ENCODE peak calls at places on chromosome X, in nine cellular contexts. One of them, this sample, is unnamed.

GRCh38 chrX:136304493-136304892 is 3.7 kb downstream of the ADGRG4 start:
- DNase-seq in AG09309: no peak
- DNase-seq in fibroblast of lung: no peak
- DNase-seq in activated T-helper 1 cell treated with anti-CD3 and anti-CD28 coated beads, Interleukin-12 subunit alpha, Interleukin-12 subunit beta, Interleukin-2, Interleukin-4 antibody, amounts not matched to agents 30 ng/mL and 10 ng/mL and 1 ng/mL, durations not matched to agents 14 hours and 24 hours and 36 hours: no peak
- DNase-seq in choroid plexus epithelial cell: peak; percentile 1
- DNase-seq in foreskin fibroblast: no peak
- DNase-seq in fibroblast of mammary gland: no peak
- DNase-seq in GDM1: no peak
- DNase-seq in osteocyte: no peak
- DNase-seq in this sample: no peak

GRCh38 chrX:97021680-97022079 is 138.0 kb downstream of the RPA4 start:
- DNase-seq in AG09309: no peak
- DNase-seq in fibroblast of lung: peak; percentile 17
- DNase-seq in activated T-helper 1 cell treated with anti-CD3 and anti-CD28 coated beads, Interleukin-12 subunit alpha, Interleukin-12 subunit beta, Interleukin-2, Interleukin-4 antibody, amounts not matched to agents 30 ng/mL and 10 ng/mL and 1 ng/mL, durations not matched to agents 14 hours and 24 hours and 36 hours: no peak
- DNase-seq in choroid plexus epithelial cell: peak; percentile 54
- DNase-seq in foreskin fibroblast: no peak
- DNase-seq in fibroblast of mammary gland: peak; percentile 10
- DNase-seq in GDM1: no peak
- DNase-seq in osteocyte: no peak
- DNase-seq in this sample: peak; percentile 3

GRCh38 chrX:69186651-69187050 is 21.4 kb upstream of the PJA1 start:
- DNase-seq in AG09309: no peak
- DNase-seq in fibroblast of lung: no peak
- DNase-seq in activated T-helper 1 cell treated with anti-CD3 and anti-CD28 coated beads, Interleukin-12 subunit alpha, Interleukin-12 subunit beta, Interleukin-2, Interleukin-4 antibody, amounts not matched to agents 30 ng/mL and 10 ng/mL and 1 ng/mL, durations not matched to agents 14 hours and 24 hours and 36 hours: no peak
- DNase-seq in choroid plexus epithelial cell: no peak
- DNase-seq in foreskin fibroblast: no peak
- DNase-seq in fibroblast of mammary gland: no peak
- DNase-seq in GDM1: no peak
- DNase-seq in osteocyte: peak; percentile 69
- DNase-seq in this sample: no peak

GRCh38 chrX:145735036-145735435 is 82.6 kb upstream of the SLITRK2 start:
- DNase-seq in AG09309: no peak
- DNase-seq in fibroblast of lung: peak; percentile 57
- DNase-seq in activated T-helper 1 cell treated with anti-CD3 and anti-CD28 coated beads, Interleukin-12 subunit alpha, Interleukin-12 subunit beta, Interleukin-2, Interleukin-4 antibody, amounts not matched to agents 30 ng/mL and 10 ng/mL and 1 ng/mL, durations not matched to agents 14 hours and 24 hours and 36 hours: no peak
- DNase-seq in choroid plexus epithelial cell: peak; percentile 0
- DNase-seq in foreskin fibroblast: no peak
- DNase-seq in fibroblast of mammary gland: peak; percentile 53
- DNase-seq in GDM1: no peak
- DNase-seq in osteocyte: no peak
- DNase-seq in this sample: no peak

GRCh38 chrX:109732319-109732779 is 708 bp downstream of the ACSL4 start:
- DNase-seq in AG09309: no peak
- DNase-seq in fibroblast of lung: peak; percentile 42
- DNase-seq in activated T-helper 1 cell treated with anti-CD3 and anti-CD28 coated beads, Interleukin-12 subunit alpha, Interleukin-12 subunit beta, Interleukin-2, Interleukin-4 antibody, amounts not matched to agents 30 ng/mL and 10 ng/mL and 1 ng/mL, durations not matched to agents 14 hours and 24 hours and 36 hours: peak; percentile 3
- DNase-seq in choroid plexus epithelial cell: peak; percentile 70
- DNase-seq in foreskin fibroblast: peak; percentile 39
- DNase-seq in fibroblast of mammary gland: peak; percentile 60
- DNase-seq in GDM1: no peak
- DNase-seq in osteocyte: no peak
- DNase-seq in this sample: peak; percentile 69

GRCh38 chrX:23554304-23554703 is 113.0 kb upstream of the PRDX4 start:
- DNase-seq in AG09309: peak; percentile 7
- DNase-seq in fibroblast of lung: peak; percentile 76
- DNase-seq in activated T-helper 1 cell treated with anti-CD3 and anti-CD28 coated beads, Interleukin-12 subunit alpha, Interleukin-12 subunit beta, Interleukin-2, Interleukin-4 antibody, amounts not matched to agents 30 ng/mL and 10 ng/mL and 1 ng/mL, durations not matched to agents 14 hours and 24 hours and 36 hours: no peak
- DNase-seq in choroid plexus epithelial cell: peak; percentile 75
- DNase-seq in foreskin fibroblast: peak; percentile 7
- DNase-seq in fibroblast of mammary gland: peak; percentile 56
- DNase-seq in GDM1: no peak
- DNase-seq in osteocyte: no peak
- DNase-seq in this sample: peak; percentile 46

GRCh38 chrX:154027003-154027402 is 7.3 kb upstream of the IRAK1 start:
- DNase-seq in AG09309: no peak
- DNase-seq in fibroblast of lung: no peak
- DNase-seq in activated T-helper 1 cell treated with anti-CD3 and anti-CD28 coated beads, Interleukin-12 subunit alpha, Interleukin-12 subunit beta, Interleukin-2, Interleukin-4 antibody, amounts not matched to agents 30 ng/mL and 10 ng/mL and 1 ng/mL, durations not matched to agents 14 hours and 24 hours and 36 hours: no peak
- DNase-seq in choroid plexus epithelial cell: no peak
- DNase-seq in foreskin fibroblast: no peak
- DNase-seq in fibroblast of mammary gland: no peak
- DNase-seq in GDM1: no peak
- DNase-seq in osteocyte: no peak
- DNase-seq in this sample: no peak

GRCh38 chrX:35406386-35406785 is 391.8 kb upstream of the MAGEB16 start:
- DNase-seq in AG09309: no peak
- DNase-seq in fibroblast of lung: no peak
- DNase-seq in activated T-helper 1 cell treated with anti-CD3 and anti-CD28 coated beads, Interleukin-12 subunit alpha, Interleukin-12 subunit beta, Interleukin-2, Interleukin-4 antibody, amounts not matched to agents 30 ng/mL and 10 ng/mL and 1 ng/mL, durations not matched to agents 14 hours and 24 hours and 36 hours: no peak
- DNase-seq in choroid plexus epithelial cell: no peak
- DNase-seq in foreskin fibroblast: no peak
- DNase-seq in fibroblast of mammary gland: no peak
- DNase-seq in GDM1: no peak
- DNase-seq in osteocyte: no peak
- DNase-seq in this sample: no peak

GRCh38 chrX:111100191-111100590 is 4.2 kb downstream of the PAK3 start:
- DNase-seq in AG09309: no peak
- DNase-seq in fibroblast of lung: peak; percentile 23
- DNase-seq in activated T-helper 1 cell treated with anti-CD3 and anti-CD28 coated beads, Interleukin-12 subunit alpha, Interleukin-12 subunit beta, Interleukin-2, Interleukin-4 antibody, amounts not matched to agents 30 ng/mL and 10 ng/mL and 1 ng/mL, durations not matched to agents 14 hours and 24 hours and 36 hours: no peak
- DNase-seq in choroid plexus epithelial cell: peak; percentile 7
- DNase-seq in foreskin fibroblast: peak; percentile 6
- DNase-seq in fibroblast of mammary gland: peak; percentile 41
- DNase-seq in GDM1: no peak
- DNase-seq in osteocyte: no peak
- DNase-seq in this sample: peak; percentile 65

GRCh38 chrX:96540111-96540631 is 144.5 kb upstream of the DIAPH2 start:
- DNase-seq in AG09309: no peak
- DNase-seq in fibroblast of lung: no peak
- DNase-seq in activated T-helper 1 cell treated with anti-CD3 and anti-CD28 coated beads, Interleukin-12 subunit alpha, Interleukin-12 subunit beta, Interleukin-2, Interleukin-4 antibody, amounts not matched to agents 30 ng/mL and 10 ng/mL and 1 ng/mL, durations not matched to agents 14 hours and 24 hours and 36 hours: no peak
- DNase-seq in choroid plexus epithelial cell: no peak
- DNase-seq in foreskin fibroblast: no peak
- DNase-seq in fibroblast of mammary gland: no peak
- DNase-seq in GDM1: peak; percentile 19
- DNase-seq in osteocyte: no peak
- DNase-seq in this sample: no peak

GRCh38 chrX:7261672-7262332 is 113.8 kb upstream of the PUDP start:
- DNase-seq in AG09309: no peak
- DNase-seq in fibroblast of lung: no peak
- DNase-seq in activated T-helper 1 cell treated with anti-CD3 and anti-CD28 coated beads, Interleukin-12 subunit alpha, Interleukin-12 subunit beta, Interleukin-2, Interleukin-4 antibody, amounts not matched to agents 30 ng/mL and 10 ng/mL and 1 ng/mL, durations not matched to agents 14 hours and 24 hours and 36 hours: no peak
- DNase-seq in choroid plexus epithelial cell: no peak
- DNase-seq in foreskin fibroblast: no peak
- DNase-seq in fibroblast of mammary gland: no peak
- DNase-seq in GDM1: no peak
- DNase-seq in osteocyte: no peak
- DNase-seq in this sample: no peak

GRCh38 chrX:24063488-24063887 is 8.7 kb downstream of the EIF2S3 start:
- DNase-seq in AG09309: no peak
- DNase-seq in fibroblast of lung: no peak
- DNase-seq in activated T-helper 1 cell treated with anti-CD3 and anti-CD28 coated beads, Interleukin-12 subunit alpha, Interleukin-12 subunit beta, Interleukin-2, Interleukin-4 antibody, amounts not matched to agents 30 ng/mL and 10 ng/mL and 1 ng/mL, durations not matched to agents 14 hours and 24 hours and 36 hours: no peak
- DNase-seq in choroid plexus epithelial cell: no peak
- DNase-seq in foreskin fibroblast: no peak
- DNase-seq in fibroblast of mammary gland: no peak
- DNase-seq in GDM1: no peak
- DNase-seq in osteocyte: peak; percentile 23
- DNase-seq in this sample: no peak

GRCh38 chrX:7399373-7399772 is 251.4 kb upstream of the PUDP start:
- DNase-seq in AG09309: no peak
- DNase-seq in fibroblast of lung: no peak
- DNase-seq in activated T-helper 1 cell treated with anti-CD3 and anti-CD28 coated beads, Interleukin-12 subunit alpha, Interleukin-12 subunit beta, Interleukin-2, Interleukin-4 antibody, amounts not matched to agents 30 ng/mL and 10 ng/mL and 1 ng/mL, durations not matched to agents 14 hours and 24 hours and 36 hours: no peak
- DNase-seq in choroid plexus epithelial cell: no peak
- DNase-seq in foreskin fibroblast: no peak
- DNase-seq in fibroblast of mammary gland: no peak
- DNase-seq in GDM1: no peak
- DNase-seq in osteocyte: no peak
- DNase-seq in this sample: no peak

GRCh38 chrX:2705036-2705435 is 13.9 kb downstream of the CD99 start:
- DNase-seq in AG09309: no peak
- DNase-seq in fibroblast of lung: peak; percentile 31
- DNase-seq in activated T-helper 1 cell treated with anti-CD3 and anti-CD28 coated beads, Interleukin-12 subunit alpha, Interleukin-12 subunit beta, Interleukin-2, Interleukin-4 antibody, amounts not matched to agents 30 ng/mL and 10 ng/mL and 1 ng/mL, durations not matched to agents 14 hours and 24 hours and 36 hours: no peak
- DNase-seq in choroid plexus epithelial cell: peak; percentile 49
- DNase-seq in foreskin fibroblast: peak; percentile 62
- DNase-seq in fibroblast of mammary gland: peak; percentile 50
- DNase-seq in GDM1: no peak
- DNase-seq in osteocyte: no peak
- DNase-seq in this sample: no peak

GRCh38 chrX:323721-324628 is 5.4 kb upstream of the GTPBP6 start:
- DNase-seq in AG09309: no peak
- DNase-seq in fibroblast of lung: peak; percentile 62
- DNase-seq in activated T-helper 1 cell treated with anti-CD3 and anti-CD28 coated beads, Interleukin-12 subunit alpha, Interleukin-12 subunit beta, Interleukin-2, Interleukin-4 antibody, amounts not matched to agents 30 ng/mL and 10 ng/mL and 1 ng/mL, durations not matched to agents 14 hours and 24 hours and 36 hours: no peak
- DNase-seq in choroid plexus epithelial cell: peak; percentile 89
- DNase-seq in foreskin fibroblast: peak; percentile 29
- DNase-seq in fibroblast of mammary gland: peak; percentile 52
- DNase-seq in GDM1: no peak
- DNase-seq in osteocyte: no peak
- DNase-seq in this sample: peak; percentile 68

GRCh38 chrX:139889760-139890159 is 43.1 kb downstream of the ATP11C start:
- DNase-seq in AG09309: no peak
- DNase-seq in fibroblast of lung: peak; percentile 18
- DNase-seq in activated T-helper 1 cell treated with anti-CD3 and anti-CD28 coated beads, Interleukin-12 subunit alpha, Interleukin-12 subunit beta, Interleukin-2, Interleukin-4 antibody, amounts not matched to agents 30 ng/mL and 10 ng/mL and 1 ng/mL, durations not matched to agents 14 hours and 24 hours and 36 hours: no peak
- DNase-seq in choroid plexus epithelial cell: peak; percentile 42
- DNase-seq in foreskin fibroblast: no peak
- DNase-seq in fibroblast of mammary gland: peak; percentile 33
- DNase-seq in GDM1: no peak
- DNase-seq in osteocyte: no peak
- DNase-seq in this sample: peak; percentile 61

GRCh38 chrX:41828821-41829220 is 94.5 kb downstream of the CASK start:
- DNase-seq in AG09309: no peak
- DNase-seq in fibroblast of lung: no peak
- DNase-seq in activated T-helper 1 cell treated with anti-CD3 and anti-CD28 coated beads, Interleukin-12 subunit alpha, Interleukin-12 subunit beta, Interleukin-2, Interleukin-4 antibody, amounts not matched to agents 30 ng/mL and 10 ng/mL and 1 ng/mL, durations not matched to agents 14 hours and 24 hours and 36 hours: no peak
- DNase-seq in choroid plexus epithelial cell: no peak
- DNase-seq in foreskin fibroblast: no peak
- DNase-seq in fibroblast of mammary gland: peak; percentile 5
- DNase-seq in GDM1: no peak
- DNase-seq in osteocyte: no peak
- DNase-seq in this sample: no peak

GRCh38 chrX:155235891-155236290 is 19.6 kb downstream of the VBP1 start:
- DNase-seq in AG09309: no peak
- DNase-seq in fibroblast of lung: no peak
- DNase-seq in activated T-helper 1 cell treated with anti-CD3 and anti-CD28 coated beads, Interleukin-12 subunit alpha, Interleukin-12 subunit beta, Interleukin-2, Interleukin-4 antibody, amounts not matched to agents 30 ng/mL and 10 ng/mL and 1 ng/mL, durations not matched to agents 14 hours and 24 hours and 36 hours: no peak
- DNase-seq in choroid plexus epithelial cell: peak; percentile 69
- DNase-seq in foreskin fibroblast: no peak
- DNase-seq in fibroblast of mammary gland: no peak
- DNase-seq in GDM1: no peak
- DNase-seq in osteocyte: no peak
- DNase-seq in this sample: no peak

GRCh38 chrX:148871422-148872152 is 371.2 kb downstream of the AFF2 start:
- DNase-seq in AG09309: peak; percentile 81
- DNase-seq in fibroblast of lung: peak; percentile 74
- DNase-seq in activated T-helper 1 cell treated with anti-CD3 and anti-CD28 coated beads, Interleukin-12 subunit alpha, Interleukin-12 subunit beta, Interleukin-2, Interleukin-4 antibody, amounts not matched to agents 30 ng/mL and 10 ng/mL and 1 ng/mL, durations not matched to agents 14 hours and 24 hours and 36 hours: no peak
- DNase-seq in choroid plexus epithelial cell: peak; percentile 72
- DNase-seq in foreskin fibroblast: peak; percentile 54
- DNase-seq in fibroblast of mammary gland: peak; percentile 71
- DNase-seq in GDM1: no peak
- DNase-seq in osteocyte: no peak
- DNase-seq in this sample: peak; percentile 91

GRCh38 chrX:154458116-154458953 is at the start of gene PLXNA3:
- DNase-seq in AG09309: no peak
- DNase-seq in fibroblast of lung: no peak
- DNase-seq in activated T-helper 1 cell treated with anti-CD3 and anti-CD28 coated beads, Interleukin-12 subunit alpha, Interleukin-12 subunit beta, Interleukin-2, Interleukin-4 antibody, amounts not matched to agents 30 ng/mL and 10 ng/mL and 1 ng/mL, durations not matched to agents 14 hours and 24 hours and 36 hours: peak; percentile 38
- DNase-seq in choroid plexus epithelial cell: peak; percentile 37
- DNase-seq in foreskin fibroblast: no peak
- DNase-seq in fibroblast of mammary gland: no peak
- DNase-seq in GDM1: no peak
- DNase-seq in osteocyte: no peak
- DNase-seq in this sample: peak; percentile 40

GRCh38 chrX:40058719-40059118 is 39.0 kb downstream of the BCOR start:
- DNase-seq in AG09309: no peak
- DNase-seq in fibroblast of lung: no peak
- DNase-seq in activated T-helper 1 cell treated with anti-CD3 and anti-CD28 coated beads, Interleukin-12 subunit alpha, Interleukin-12 subunit beta, Interleukin-2, Interleukin-4 antibody, amounts not matched to agents 30 ng/mL and 10 ng/mL and 1 ng/mL, durations not matched to agents 14 hours and 24 hours and 36 hours: no peak
- DNase-seq in choroid plexus epithelial cell: no peak
- DNase-seq in foreskin fibroblast: no peak
- DNase-seq in fibroblast of mammary gland: no peak
- DNase-seq in GDM1: no peak
- DNase-seq in osteocyte: no peak
- DNase-seq in this sample: no peak

GRCh38 chrX:44432641-44433040 is 89.2 kb upstream of the EFHC2 start:
- DNase-seq in AG09309: no peak
- DNase-seq in fibroblast of lung: peak; percentile 43
- DNase-seq in activated T-helper 1 cell treated with anti-CD3 and anti-CD28 coated beads, Interleukin-12 subunit alpha, Interleukin-12 subunit beta, Interleukin-2, Interleukin-4 antibody, amounts not matched to agents 30 ng/mL and 10 ng/mL and 1 ng/mL, durations not matched to agents 14 hours and 24 hours and 36 hours: no peak
- DNase-seq in choroid plexus epithelial cell: peak; percentile 35
- DNase-seq in foreskin fibroblast: no peak
- DNase-seq in fibroblast of mammary gland: peak; percentile 11
- DNase-seq in GDM1: no peak
- DNase-seq in osteocyte: no peak
- DNase-seq in this sample: peak; percentile 55